ENCODE peak calls at places on chromosomes 7 and 10, in six cellular contexts. S, U, P, J, H and I are unnamed samples.

GRCh38 chr10:115001506-115002381 is 63.7 kb downstream of the TRUB1 start:
- DNase-seq in S (peak), U (no peak), P (no peak), J (no peak), H (no peak), I (no peak)

GRCh38 chr10:89613582-89613981 is 31.5 kb downstream of the PANK1 start:
- DNase-seq in S (no peak), U (no peak), P (no peak), J (no peak), H (no peak), I (no peak)

GRCh38 chr10:36493511-36493880 is 631.9 kb upstream of the ANKRD30A start:
- DNase-seq in S (peak), U (no peak), P (no peak), J (no peak), H (no peak), I (no peak)

GRCh38 chr10:58573970-58574538 is 61.4 kb downstream of the BICC1 start:
- DNase-seq in S (no peak), U (no peak), P (no peak), J (no peak), H (no peak), I (no peak)

GRCh38 chr7:158933468-158934139 is 77.2 kb downstream of the DYNC2I1 start:
- DNase-seq in S (no peak), U (no peak), P (no peak), J (no peak), H (no peak), I (no peak)

GRCh38 chr10:99685232-99686041 is 26.1 kb downstream of the ENTPD7 start:
- DNase-seq in S (peak), U (no peak), P (no peak), J (no peak), H (no peak), I (no peak)

GRCh38 chr7:105887569-105888199 is 11.3 kb upstream of the ATXN7L1 start:
- DNase-seq in S (no peak), U (no peak), P (no peak), J (no peak), H (no peak), I (no peak)

GRCh38 chr7:16416289-16417282 is 4.8 kb downstream of the CRPPA start:
- DNase-seq in S (no peak), U (no peak), P (no peak), J (no peak), H (no peak), I (no peak)

GRCh38 chr10:67648613-67649229 is 47.3 kb downstream of the CTNNA3 start:
- DNase-seq in S (no peak), U (no peak), P (no peak), J (no peak), H (no peak), I (no peak)

GRCh38 chr7:69787736-69788431 is 189.6 kb downstream of the AUTS2 start:
- DNase-seq in S (no peak), U (no peak), P (no peak), J (no peak), H (no peak), I (no peak)

GRCh38 chr10:86755740-86756510 is 494 bp upstream of the BMPR1A start:
- DNase-seq in S (no peak), U (peak), P (peak), J (peak), H (peak), I (peak)

GRCh38 chr7:123494193-123494796 is 40.1 kb downstream of the IQUB start:
- DNase-seq in S (peak), U (peak), P (peak), J (no peak), H (no peak), I (peak)

GRCh38 chr10:21873198-21873597 is 130.3 kb downstream of the DNAJC1 start:
- DNase-seq in S (no peak), U (no peak), P (no peak), J (no peak), H (no peak), I (no peak)

GRCh38 chr7:40584667-40585433 is 450.0 kb downstream of the SUGCT start:
- DNase-seq in S (peak), U (no peak), P (no peak), J (no peak), H (no peak), I (no peak)

GRCh38 chr10:58326967-58327381 is 7.8 kb upstream of the UBE2D1 start:
- DNase-seq in S (peak), U (no peak), P (no peak), J (peak), H (no peak), I (no peak)

GRCh38 chr7:28165971-28166955 is 14.3 kb downstream of the JAZF1 start:
- DNase-seq in S (no peak), U (no peak), P (no peak), J (no peak), H (no peak), I (no peak)

GRCh38 chr10:96512997-96513685 is 585 bp downstream of the TLL2 start:
- DNase-seq in S (peak), U (no peak), P (no peak), J (no peak), H (no peak), I (no peak)

GRCh38 chr10:100748251-100749058 is 3.1 kb downstream of the PAX2 start:
- DNase-seq in S (no peak), U (no peak), P (no peak), J (no peak), H (no peak), I (no peak)

GRCh38 chr7:25790261-25790660 is 361.7 kb upstream of the NFE2L3 start:
- DNase-seq in S (no peak), U (no peak), P (no peak), J (no peak), H (no peak), I (no peak)

GRCh38 chr7:922334-923107 is 32.0 kb downstream of the ADAP1 start:
- DNase-seq in S (no peak), U (no peak), P (peak), J (peak), H (no peak), I (no peak)

GRCh38 chr10:8133146-8133545 is 78.7 kb downstream of the GATA3 start:
- DNase-seq in S (no peak), U (no peak), P (no peak), J (no peak), H (no peak), I (no peak)

GRCh38 chr10:103616705-103617361 is 123.3 kb downstream of the NEURL1 start:
- DNase-seq in S (no peak), U (no peak), P (no peak), J (no peak), H (no peak), I (no peak)

GRCh38 chr10:86992456-86992855 is 24.2 kb downstream of the ADIRF start:
- DNase-seq in S (no peak), U (no peak), P (no peak), J (no peak), H (no peak), I (no peak)

GRCh38 chr10:103812431-103812830 is 42.9 kb downstream of the SH3PXD2A start:
- DNase-seq in S (peak), U (no peak), P (no peak), J (no peak), H (no peak), I (no peak)

GRCh38 chr7:144997516-144997915 is 161.7 kb upstream of the TPK1 start:
- DNase-seq in S (no peak), U (no peak), P (no peak), J (no peak), H (no peak), I (no peak)

GRCh38 chr7:101784275-101785127 is 32.9 kb upstream of the CUX1 start:
- DNase-seq in S (no peak), U (peak), P (peak), J (no peak), H (no peak), I (no peak)

GRCh38 chr7:39754326-39755120 is 131.2 kb downstream of the RALA start:
- DNase-seq in S (peak), U (no peak), P (no peak), J (peak), H (no peak), I (no peak)

GRCh38 chr7:36304099-36304425 is 85.6 kb upstream of the ANLN start:
- DNase-seq in S (no peak), U (no peak), P (no peak), J (no peak), H (no peak), I (no peak)

GRCh38 chr7:37986780-37987380 is 66.4 kb downstream of the EPDR1 start:
- DNase-seq in S (no peak), U (no peak), P (no peak), J (peak), H (peak), I (no peak)

GRCh38 chr10:132893090-132893489 is 49.3 kb downstream of the CFAP46 start:
- DNase-seq in S (no peak), U (no peak), P (no peak), J (no peak), H (no peak), I (no peak)

GRCh38 chr10:396107-396506 is 260.9 kb downstream of the ZMYND11 start:
- DNase-seq in S (no peak), U (no peak), P (no peak), J (no peak), H (no peak), I (no peak)
- TF ChIP-seq JUN in S (no peak), U (no peak), P (no peak), J (no peak), H (no peak), I (no peak)

GRCh38 chr7:31735991-31736982 is 49.3 kb downstream of the PPP1R17 start:
- DNase-seq in S (peak), U (peak), P (peak), J (peak), H (peak), I (peak)
- TF ChIP-seq JUN in S (no peak), U (no peak), P (no peak), J (no peak), H (no peak), I (no peak)

GRCh38 chr7:55214707-55215106 is 150.4 kb upstream of the LANCL2 start:
- DNase-seq in S (no peak), U (no peak), P (no peak), J (no peak), H (no peak), I (no peak)
- TF ChIP-seq JUN in S (no peak), U (no peak), P (no peak), J (no peak), H (no peak), I (no peak)

GRCh38 chr7:50781371-50781770 is 1.3 kb downstream of the GRB10 start:
- DNase-seq in S (no peak), U (no peak), P (no peak), J (no peak), H (no peak), I (no peak)
- TF ChIP-seq JUN in S (no peak), U (no peak), P (no peak), J (no peak), H (no peak), I (no peak)

DNA sequence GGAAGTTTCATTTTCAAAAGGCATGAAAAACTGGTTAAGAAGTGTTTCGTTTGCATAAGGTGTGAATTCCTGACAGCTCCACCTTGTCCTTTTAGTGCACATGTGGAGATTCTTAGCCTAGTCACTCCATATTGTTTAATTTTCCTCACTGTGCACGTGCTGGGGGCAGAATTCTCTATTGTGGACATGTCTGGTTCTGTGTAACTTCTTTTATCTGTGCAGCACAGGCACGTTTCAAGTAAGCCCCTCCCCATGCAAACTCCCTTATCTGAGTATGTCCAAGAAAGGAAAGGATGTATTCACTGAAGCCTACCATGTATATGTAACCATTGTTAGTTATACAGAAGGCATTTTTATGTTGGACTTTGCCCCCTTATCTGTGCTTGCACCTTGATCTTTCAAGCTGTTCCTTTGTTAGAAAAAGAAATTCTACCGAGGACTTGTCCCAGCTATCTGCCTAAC is 1346.3 kb downstream of the REEP3 start:
- DNase-seq in S (peak), U (peak), P (peak), J (no peak), H (no peak), I (no peak)
- TF ChIP-seq JUN in S (no peak), U (no peak), P (no peak), J (no peak), H (no peak), I (no peak)

GRCh38 chr10:32379950-32380547 is 33.1 kb upstream of the EPC1 start:
- DNase-seq in S (no peak), U (no peak), P (no peak), J (no peak), H (no peak), I (no peak)

GRCh38 chr10:32377458-32378370 is 30.8 kb upstream of the EPC1 start:
- DNase-seq in S (peak), U (peak), P (peak), J (no peak), H (no peak), I (peak)

GRCh38 chr10:32378371-32379301 is 31.7 kb upstream of the EPC1 start:
- DNase-seq in S (peak), U (peak), P (peak), J (peak), H (no peak), I (peak)

GRCh38 chr10:32381165-32381564 is 34.2 kb upstream of the EPC1 start:
- DNase-seq in S (no peak), U (no peak), P (no peak), J (no peak), H (no peak), I (no peak)

DNA sequence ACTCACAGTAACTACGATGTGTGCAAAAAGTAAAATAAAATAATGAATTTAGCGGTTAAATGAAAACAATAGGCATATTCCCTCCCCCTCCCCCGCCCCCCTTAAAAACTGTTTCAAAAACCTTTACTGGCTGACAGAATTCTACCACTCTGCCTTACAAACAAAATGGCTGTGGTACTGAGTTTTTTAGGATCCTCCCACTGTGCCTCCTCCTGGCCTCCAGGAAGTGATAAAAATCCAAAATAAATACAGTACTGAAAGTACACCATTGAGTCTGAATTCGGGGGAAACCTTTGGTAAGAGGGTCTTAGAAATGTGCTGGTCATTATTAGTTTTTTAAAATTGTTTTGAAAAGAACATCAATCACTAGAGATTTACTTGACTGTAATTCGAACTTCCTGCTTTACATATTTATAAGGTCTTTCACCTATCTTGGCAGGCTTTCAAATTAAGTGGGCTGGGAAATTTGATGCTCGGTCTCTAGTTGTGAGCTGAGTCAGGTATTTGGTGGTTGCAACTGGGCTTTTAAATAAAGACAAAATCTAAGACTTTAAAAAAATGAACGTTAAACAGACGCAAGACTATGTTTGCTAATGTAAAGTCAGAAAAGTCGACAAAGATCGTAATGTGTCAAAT is 32.5 kb upstream of the EPC1 start:
- DNase-seq in S (peak), U (peak), P (peak), J (no peak), H (no peak), I (no peak)
- TF ChIP-seq JUN in S (no peak), U (no peak), P (no peak), J (no peak), H (no peak), I (no peak)